ENCODE peak calls at places on chromosomes 16 and 17, in six cellular contexts. One of them, this sample, is unnamed.

GRCh38 chr16:79079656-79080420 is 520.7 kb downstream of the MAF start:
- DNase-seq in IMR-90: no peak
- DNase-seq in H1: no peak
- DNase-seq in trophoblast cell: no peak
- DNase-seq in neuronal stem cell: no peak
- DNase-seq in H9: no peak
- DNase-seq in this sample: no peak

GRCh38 chr16:27383511-27384243 is 18.3 kb upstream of the IL21R start:
- DNase-seq in H9: no peak
- DNase-seq in IMR-90: no peak
- DNase-seq in H1: no peak
- DNase-seq in neuronal stem cell: no peak
- DNase-seq in trophoblast cell: no peak
- DNase-seq in this sample: no peak

GRCh38 chr17:76540381-76541300 is 797 bp downstream of the PRCD start:
- DNase-seq in trophoblast cell: peak
- DNase-seq in H9: peak
- DNase-seq in H1: peak
- DNase-seq in neuronal stem cell: peak
- DNase-seq in IMR-90: peak
- DNase-seq in this sample: peak

GRCh38 chr17:81858967-81859905 is 1.1 kb downstream of the P4HB start:
- DNase-seq in H1: no peak
- DNase-seq in H9: no peak
- DNase-seq in neuronal stem cell: no peak
- DNase-seq in trophoblast cell: no peak
- DNase-seq in IMR-90: no peak
- DNase-seq in this sample: peak

GRCh38 chr16:4709481-4709880 is 16.1 kb downstream of the NUDT16L1 start:
- DNase-seq in H1: no peak
- DNase-seq in trophoblast cell: no peak
- DNase-seq in H9: no peak
- DNase-seq in neuronal stem cell: no peak
- DNase-seq in IMR-90: peak
- DNase-seq in this sample: peak

GRCh38 chr17:7436556-7437368 is 1.5 kb downstream of the TMEM102 start:
- DNase-seq in IMR-90: peak
- DNase-seq in H9: peak
- DNase-seq in neuronal stem cell: peak
- DNase-seq in H1: peak
- DNase-seq in trophoblast cell: peak
- DNase-seq in this sample: peak

GRCh38 chr17:45108051-45108450 is 24.3 kb downstream of the PLCD3 start:
- DNase-seq in neuronal stem cell: no peak
- DNase-seq in H1: no peak
- DNase-seq in H9: no peak
- DNase-seq in IMR-90: no peak
- DNase-seq in trophoblast cell: no peak
- DNase-seq in this sample: no peak

GRCh38 chr16:66247516-66248089 is 118.9 kb upstream of the CDH5 start:
- DNase-seq in H9: no peak
- DNase-seq in trophoblast cell: no peak
- DNase-seq in neuronal stem cell: no peak
- DNase-seq in IMR-90: peak
- DNase-seq in H1: no peak
- DNase-seq in this sample: peak

GRCh38 chr17:65270932-65271700 is 133.9 kb downstream of the RGS9 start:
- DNase-seq in trophoblast cell: no peak
- DNase-seq in H9: no peak
- DNase-seq in neuronal stem cell: no peak
- DNase-seq in IMR-90: no peak
- DNase-seq in H1: no peak
- DNase-seq in this sample: no peak

GRCh38 chr16:67463059-67463458 is 17.9 kb downstream of the ATP6V0D1 start:
- DNase-seq in H1: no peak
- DNase-seq in H9: no peak
- DNase-seq in trophoblast cell: no peak
- DNase-seq in neuronal stem cell: no peak
- DNase-seq in IMR-90: no peak
- DNase-seq in this sample: no peak

GRCh38 chr16:1042776-1043349 is 29.7 kb upstream of the SSTR5 start:
- DNase-seq in H9: no peak
- DNase-seq in IMR-90: no peak
- DNase-seq in H1: no peak
- DNase-seq in neuronal stem cell: no peak
- DNase-seq in trophoblast cell: peak
- DNase-seq in this sample: no peak

GRCh38 chr16:30941600-30942420 is 7.1 kb upstream of the ORAI3 start:
- DNase-seq in trophoblast cell: peak
- DNase-seq in H1: peak
- DNase-seq in H9: peak
- DNase-seq in neuronal stem cell: peak
- DNase-seq in IMR-90: peak
- DNase-seq in this sample: peak

GRCh38 chr16:29698484-29699323 is 19.7 kb downstream of the QPRT start:
- DNase-seq in trophoblast cell: no peak
- DNase-seq in H9: no peak
- DNase-seq in IMR-90: no peak
- DNase-seq in H1: no peak
- DNase-seq in neuronal stem cell: no peak
- DNase-seq in this sample: no peak

GRCh38 chr17:2094891-2095535 is 40.1 kb downstream of the HIC1 start:
- DNase-seq in IMR-90: peak
- DNase-seq in trophoblast cell: peak
- DNase-seq in H1: no peak
- DNase-seq in neuronal stem cell: no peak
- DNase-seq in H9: peak
- DNase-seq in this sample: peak

GRCh38 chr16:89505204-89506112 is 2.7 kb upstream of the SPG7 start:
- DNase-seq in trophoblast cell: peak
- DNase-seq in neuronal stem cell: no peak
- DNase-seq in H1: no peak
- DNase-seq in H9: no peak
- DNase-seq in IMR-90: peak
- DNase-seq in this sample: peak

GRCh38 chr17:41325126-41325525 is 9.6 kb upstream of the KRTAP17-1 start:
- DNase-seq in H9: no peak
- DNase-seq in IMR-90: no peak
- DNase-seq in neuronal stem cell: no peak
- DNase-seq in H1: no peak
- DNase-seq in trophoblast cell: no peak
- DNase-seq in this sample: no peak

GRCh38 chr17:41325611-41326010 is 10.1 kb upstream of the KRTAP17-1 start:
- DNase-seq in H9: no peak
- DNase-seq in H1: no peak
- DNase-seq in neuronal stem cell: no peak
- DNase-seq in IMR-90: no peak
- DNase-seq in trophoblast cell: no peak
- DNase-seq in this sample: no peak

GRCh38 chr17:41324180-41325075 is 8.9 kb upstream of the KRTAP17-1 start:
- DNase-seq in H1: peak
- DNase-seq in neuronal stem cell: peak
- DNase-seq in IMR-90: peak
- DNase-seq in trophoblast cell: peak
- DNase-seq in H9: peak
- DNase-seq in this sample: no peak

GRCh38 chr17:41322903-41323895 is 7.7 kb upstream of the KRTAP17-1 start:
- DNase-seq in neuronal stem cell: no peak
- DNase-seq in IMR-90: no peak
- DNase-seq in H1: no peak
- DNase-seq in trophoblast cell: peak
- DNase-seq in H9: no peak
- DNase-seq in this sample: no peak

GRCh38 chr17:41322264-41322902 is 6.9 kb upstream of the KRTAP17-1 start:
- DNase-seq in IMR-90: peak
- DNase-seq in H9: no peak
- DNase-seq in neuronal stem cell: peak
- DNase-seq in H1: no peak
- DNase-seq in trophoblast cell: peak
- DNase-seq in this sample: peak
- H2AFZ ChIP-seq in IMR-90: peak
- H2AFZ ChIP-seq in H9: no peak
- H2AFZ ChIP-seq in neuronal stem cell: no peak
- H2AFZ ChIP-seq in H1: peak
- H2AFZ ChIP-seq in trophoblast cell: no peak
- H2AFZ ChIP-seq in this sample: no peak

GRCh38 chr17:78840530-78840779 is 159 bp downstream of the USP36 start:
- DNase-seq in H1: no peak
- DNase-seq in H9: no peak
- DNase-seq in neuronal stem cell: no peak
- DNase-seq in IMR-90: no peak
- DNase-seq in trophoblast cell: no peak
- DNase-seq in this sample: no peak

GRCh38 chr17:78839762-78840529 is 668 bp downstream of the USP36 start:
- DNase-seq in H9: peak
- DNase-seq in H1: no peak
- DNase-seq in trophoblast cell: peak
- DNase-seq in neuronal stem cell: peak
- DNase-seq in IMR-90: peak
- DNase-seq in this sample: peak

GRCh38 chr17:78838574-78839005 is 2.0 kb downstream of the USP36 start:
- DNase-seq in IMR-90: no peak
- DNase-seq in neuronal stem cell: no peak
- DNase-seq in trophoblast cell: no peak
- DNase-seq in H9: no peak
- DNase-seq in H1: no peak
- DNase-seq in this sample: no peak

GRCh38 chr17:78839173-78839761 is 1.3 kb downstream of the USP36 start:
- DNase-seq in H9: no peak
- DNase-seq in trophoblast cell: no peak
- DNase-seq in IMR-90: peak
- DNase-seq in H1: no peak
- DNase-seq in neuronal stem cell: no peak
- DNase-seq in this sample: no peak

DNA sequence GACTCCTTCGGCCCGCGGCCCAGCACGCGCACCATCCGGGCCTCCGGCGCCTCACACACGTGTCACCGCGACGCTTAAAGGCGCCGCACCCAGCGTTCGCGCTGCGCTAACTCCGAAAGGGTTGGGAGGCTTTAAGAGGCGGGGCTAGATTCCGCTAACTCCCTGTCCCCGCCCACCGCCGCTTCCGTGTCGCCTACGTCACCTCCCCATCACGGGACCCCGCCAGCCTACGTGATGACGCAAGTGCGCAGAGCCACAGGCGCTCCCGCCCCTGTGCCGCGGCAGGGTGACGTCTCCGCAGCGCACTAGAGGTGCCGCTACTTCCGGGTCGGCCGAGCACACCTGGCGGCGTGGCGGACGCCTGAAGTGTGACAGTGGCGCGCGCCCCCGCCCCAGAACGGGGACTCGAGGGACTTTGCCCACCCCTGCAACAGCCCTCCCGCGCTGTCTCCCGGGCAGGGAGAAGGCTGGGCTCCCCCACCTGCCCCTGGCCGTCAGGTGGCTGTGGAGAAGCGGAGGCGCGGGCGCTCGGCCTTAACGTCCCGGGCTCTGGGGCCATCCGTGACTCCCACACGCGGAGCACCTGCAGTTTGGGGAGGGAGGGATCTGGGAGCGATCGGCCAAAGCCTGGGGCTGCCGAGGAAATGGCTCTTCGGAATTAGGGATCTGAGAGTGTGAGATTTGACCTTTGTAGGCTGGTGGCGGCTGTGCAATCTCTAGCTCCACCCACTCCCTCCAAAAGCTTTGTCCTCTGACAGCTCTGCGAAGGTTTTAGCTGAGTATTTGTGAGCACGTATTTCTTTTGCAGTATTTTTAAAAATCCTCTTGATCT is at the start of gene USP36:
- DNase-seq in trophoblast cell: peak
- DNase-seq in H1: peak
- DNase-seq in neuronal stem cell: peak
- DNase-seq in H9: peak
- DNase-seq in IMR-90: peak
- DNase-seq in this sample: peak
- H4K8ac ChIP-seq in trophoblast cell: peak
- H4K8ac ChIP-seq in H1: peak
- H4K8ac ChIP-seq in neuronal stem cell: no peak
- H4K8ac ChIP-seq in H9: no peak
- H4K8ac ChIP-seq in IMR-90: peak
- H4K8ac ChIP-seq in this sample: peak

GRCh38 chr16:75750516-75750915 is 24.2 kb upstream of the CPHXL start:
- DNase-seq in neuronal stem cell: no peak
- DNase-seq in H9: no peak
- DNase-seq in IMR-90: no peak
- DNase-seq in H1: no peak
- DNase-seq in trophoblast cell: no peak
- DNase-seq in this sample: no peak
- H3K18ac ChIP-seq in neuronal stem cell: no peak
- H3K18ac ChIP-seq in H9: no peak
- H3K18ac ChIP-seq in IMR-90: no peak
- H3K18ac ChIP-seq in H1: no peak
- H3K18ac ChIP-seq in trophoblast cell: no peak
- H3K18ac ChIP-seq in this sample: no peak

GRCh38 chr17:57440522-57441269 is 184.4 kb downstream of the MSI2 start:
- DNase-seq in trophoblast cell: peak
- DNase-seq in H9: peak
- DNase-seq in neuronal stem cell: peak
- DNase-seq in H1: peak
- DNase-seq in IMR-90: peak
- DNase-seq in this sample: peak
- H2AFZ ChIP-seq in trophoblast cell: peak
- H2AFZ ChIP-seq in H9: no peak
- H2AFZ ChIP-seq in neuronal stem cell: no peak
- H2AFZ ChIP-seq in H1: no peak
- H2AFZ ChIP-seq in IMR-90: peak
- H2AFZ ChIP-seq in this sample: peak

DNA sequence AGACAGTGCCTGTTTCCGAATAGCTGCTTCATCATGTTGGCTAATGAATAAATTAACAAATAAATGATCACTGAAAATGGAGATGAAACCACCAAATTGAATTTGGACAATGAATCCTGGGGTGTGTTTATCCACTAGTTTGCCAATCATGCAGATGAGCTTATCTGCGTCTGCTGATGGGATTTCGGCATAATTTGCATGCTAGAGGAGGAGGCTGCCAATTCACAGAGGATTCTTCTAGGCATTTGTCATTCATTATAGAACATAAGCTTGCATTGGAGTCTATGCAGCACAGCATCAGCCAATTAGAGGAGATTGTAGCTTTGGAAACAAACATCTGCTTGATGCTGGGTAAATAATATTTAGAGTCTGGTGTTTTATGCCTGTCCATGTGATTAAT is 123.1 kb downstream of the NPIPB5 start:
- DNase-seq in trophoblast cell: no peak
- DNase-seq in H9: no peak
- DNase-seq in neuronal stem cell: no peak
- DNase-seq in IMR-90: no peak
- DNase-seq in H1: no peak
- DNase-seq in this sample: no peak
- H4K8ac ChIP-seq in trophoblast cell: no peak
- H4K8ac ChIP-seq in H9: no peak
- H4K8ac ChIP-seq in neuronal stem cell: no peak
- H4K8ac ChIP-seq in IMR-90: no peak
- H4K8ac ChIP-seq in H1: no peak
- H4K8ac ChIP-seq in this sample: no peak

GRCh38 chr17:35683588-35683987 is 47.9 kb upstream of the RASL10B start:
- DNase-seq in IMR-90: no peak
- DNase-seq in neuronal stem cell: no peak
- DNase-seq in H1: no peak
- DNase-seq in trophoblast cell: no peak
- DNase-seq in H9: no peak
- DNase-seq in this sample: no peak
- H3K18ac ChIP-seq in IMR-90: no peak
- H3K18ac ChIP-seq in neuronal stem cell: no peak
- H3K18ac ChIP-seq in H1: no peak
- H3K18ac ChIP-seq in trophoblast cell: no peak
- H3K18ac ChIP-seq in H9: no peak
- H3K18ac ChIP-seq in this sample: no peak